ENCODE peak calls at places on chromosome 11, in ten cellular contexts. One of them, this sample, is unnamed.

GRCh38 chr11:113179181-113179701 is 135.1 kb upstream of the TTC12 start:
- DNase-seq in astrocyte of the spinal cord: no peak
- DNase-seq in effector CD8-positive, alpha-beta T cell: no peak
- DNase-seq in B cell: no peak
- DNase-seq in small intestine: no peak
- DNase-seq in IMR-90: no peak
- DNase-seq in ACHN: no peak
- DNase-seq in activated T-cell treated with anti-CD3 and anti-CD28 coated beads, Interleukin-2, amount 50 U/mL, for 48 hours: no peak
- DNase-seq in substantia nigra: no peak
- DNase-seq in T-helper 1 cell: no peak
- DNase-seq in this sample: no peak

GRCh38 chr11:72308226-72309073 is 64.5 kb upstream of the PHOX2A start:
- DNase-seq in astrocyte of the spinal cord: peak; percentile 91
- DNase-seq in effector CD8-positive, alpha-beta T cell: no peak
- DNase-seq in B cell: no peak
- DNase-seq in small intestine: peak; percentile 5
- DNase-seq in IMR-90: peak; percentile 98
- DNase-seq in ACHN: peak; percentile 38
- DNase-seq in activated T-cell treated with anti-CD3 and anti-CD28 coated beads, Interleukin-2, amount 50 U/mL, for 48 hours: no peak
- DNase-seq in substantia nigra: no peak
- DNase-seq in T-helper 1 cell: no peak
- DNase-seq in this sample: peak; percentile 91

GRCh38 chr11:115141221-115141620 is 363.0 kb downstream of the CADM1 start:
- DNase-seq in astrocyte of the spinal cord: no peak
- DNase-seq in effector CD8-positive, alpha-beta T cell: no peak
- DNase-seq in B cell: no peak
- DNase-seq in small intestine: no peak
- DNase-seq in IMR-90: no peak
- DNase-seq in ACHN: no peak
- DNase-seq in activated T-cell treated with anti-CD3 and anti-CD28 coated beads, Interleukin-2, amount 50 U/mL, for 48 hours: no peak
- DNase-seq in substantia nigra: no peak
- DNase-seq in T-helper 1 cell: no peak
- DNase-seq in this sample: no peak

GRCh38 chr11:64237484-64237951 is 3.1 kb downstream of the VEGFB start:
- DNase-seq in astrocyte of the spinal cord: no peak
- DNase-seq in effector CD8-positive, alpha-beta T cell: no peak
- DNase-seq in B cell: no peak
- DNase-seq in small intestine: peak; percentile 84
- DNase-seq in IMR-90: no peak
- DNase-seq in ACHN: no peak
- DNase-seq in activated T-cell treated with anti-CD3 and anti-CD28 coated beads, Interleukin-2, amount 50 U/mL, for 48 hours: no peak
- DNase-seq in substantia nigra: no peak
- DNase-seq in T-helper 1 cell: no peak
- DNase-seq in this sample: no peak

GRCh38 chr11:109236696-109237095 is 185.3 kb upstream of the C11orf87 start:
- DNase-seq in astrocyte of the spinal cord: no peak
- DNase-seq in effector CD8-positive, alpha-beta T cell: no peak
- DNase-seq in B cell: no peak
- DNase-seq in small intestine: no peak
- DNase-seq in IMR-90: no peak
- DNase-seq in ACHN: peak; percentile 64
- DNase-seq in activated T-cell treated with anti-CD3 and anti-CD28 coated beads, Interleukin-2, amount 50 U/mL, for 48 hours: no peak
- DNase-seq in substantia nigra: no peak
- DNase-seq in T-helper 1 cell: no peak
- DNase-seq in this sample: no peak

GRCh38 chr11:102223859-102224258 is 93.4 kb upstream of the BIRC3 start:
- DNase-seq in astrocyte of the spinal cord: no peak
- DNase-seq in effector CD8-positive, alpha-beta T cell: no peak
- DNase-seq in B cell: no peak
- DNase-seq in small intestine: no peak
- DNase-seq in IMR-90: peak; percentile 42
- DNase-seq in ACHN: no peak
- DNase-seq in activated T-cell treated with anti-CD3 and anti-CD28 coated beads, Interleukin-2, amount 50 U/mL, for 48 hours: no peak
- DNase-seq in substantia nigra: no peak
- DNase-seq in T-helper 1 cell: no peak
- DNase-seq in this sample: no peak

GRCh38 chr11:112289588-112290461 is 29.2 kb upstream of the PLET1 start:
- DNase-seq in astrocyte of the spinal cord: peak; percentile 47
- DNase-seq in effector CD8-positive, alpha-beta T cell: peak; percentile 71
- DNase-seq in B cell: peak; percentile 82
- DNase-seq in small intestine: peak; percentile 71
- DNase-seq in IMR-90: peak; percentile 35
- DNase-seq in ACHN: peak; percentile 65
- DNase-seq in activated T-cell treated with anti-CD3 and anti-CD28 coated beads, Interleukin-2, amount 50 U/mL, for 48 hours: peak; percentile 92
- DNase-seq in substantia nigra: peak; percentile 79
- DNase-seq in T-helper 1 cell: peak; percentile 75
- DNase-seq in this sample: peak; percentile 67

GRCh38 chr11:36151933-36152580 is 137.2 kb downstream of the COMMD9 start:
- DNase-seq in astrocyte of the spinal cord: no peak
- DNase-seq in effector CD8-positive, alpha-beta T cell: no peak
- DNase-seq in B cell: no peak
- DNase-seq in small intestine: no peak
- DNase-seq in IMR-90: no peak
- DNase-seq in ACHN: no peak
- DNase-seq in activated T-cell treated with anti-CD3 and anti-CD28 coated beads, Interleukin-2, amount 50 U/mL, for 48 hours: no peak
- DNase-seq in substantia nigra: no peak
- DNase-seq in T-helper 1 cell: no peak
- DNase-seq in this sample: no peak

GRCh38 chr11:112837162-112837826 is 123.9 kb upstream of the NCAM1 start:
- DNase-seq in astrocyte of the spinal cord: no peak
- DNase-seq in effector CD8-positive, alpha-beta T cell: no peak
- DNase-seq in B cell: no peak
- DNase-seq in small intestine: no peak
- DNase-seq in IMR-90: no peak
- DNase-seq in ACHN: no peak
- DNase-seq in activated T-cell treated with anti-CD3 and anti-CD28 coated beads, Interleukin-2, amount 50 U/mL, for 48 hours: no peak
- DNase-seq in substantia nigra: peak; percentile 57
- DNase-seq in T-helper 1 cell: no peak
- DNase-seq in this sample: peak; percentile 40

GRCh38 chr11:103618532-103618931 is 417.9 kb upstream of the DDI1 start:
- DNase-seq in astrocyte of the spinal cord: peak; percentile 26
- DNase-seq in effector CD8-positive, alpha-beta T cell: no peak
- DNase-seq in B cell: no peak
- DNase-seq in small intestine: no peak
- DNase-seq in IMR-90: peak; percentile 83
- DNase-seq in ACHN: no peak
- DNase-seq in activated T-cell treated with anti-CD3 and anti-CD28 coated beads, Interleukin-2, amount 50 U/mL, for 48 hours: no peak
- DNase-seq in substantia nigra: no peak
- DNase-seq in T-helper 1 cell: no peak
- DNase-seq in this sample: no peak